ENCODE peak calls at places on chromosomes 1 and 21, in five cellular contexts. O is HS-5, Q is Right ventricle myocardium superior, L is activated T-helper 1 cell treated with Interleukin-2 at 50 U/mL for 16 hours, Y is GM10248. N is an unnamed sample.

GRCh38 chr1:150874455-150875196 is 1.8 kb downstream of the ARNT start:
- DNase-seq in O (no peak), Q (no peak), L (no peak), Y (no peak), N (no peak)

GRCh38 chr1:119347858-119348257 is 20.7 kb upstream of the HAO2 start:
- DNase-seq in O (peak), Q (no peak), L (no peak), Y (peak), N (no peak)

GRCh38 chr21:43289966-43290365 is 121.2 kb downstream of the CRYAA start:
- DNase-seq in O (no peak), Q (peak), L (no peak), Y (no peak), N (no peak)

GRCh38 chr1:54768093-54768492 is 3.8 kb upstream of the PARS2 start:
- DNase-seq in O (no peak), Q (no peak), L (no peak), Y (no peak), N (no peak)

GRCh38 chr1:24236170-24237045 is 49.3 kb upstream of the IFNLR1 start:
- DNase-seq in O (peak), Q (no peak), L (no peak), Y (peak), N (peak)

GRCh38 chr1:190365283-190365682 is 112.4 kb downstream of the BRINP3 start:
- DNase-seq in O (no peak), Q (no peak), L (no peak), Y (no peak), N (no peak)

GRCh38 chr1:70358921-70359564 is 4.5 kb upstream of the ANKRD13C start:
- DNase-seq in O (no peak), Q (no peak), L (no peak), Y (peak), N (no peak)

GRCh38 chr1:1208713-1209433 is 2.5 kb upstream of the TNFRSF18 start:
- DNase-seq in O (no peak), Q (no peak), L (no peak), Y (peak), N (peak)

GRCh38 chr1:93000291-93000690 is 39.0 kb upstream of the DIPK1A start:
- DNase-seq in O (no peak), Q (no peak), L (no peak), Y (no peak), N (no peak)

GRCh38 chr1:87024936-87025537 is 110.6 kb downstream of the HS2ST1 start:
- DNase-seq in O (peak), Q (no peak), L (no peak), Y (peak), N (no peak)

GRCh38 chr1:173205146-173206051 is 1.7 kb downstream of the TNFSF4 start:
- DNase-seq in O (no peak), Q (no peak), L (no peak), Y (no peak), N (no peak)

GRCh38 chr1:170357750-170358149 is 174.2 kb upstream of the GORAB start:
- DNase-seq in O (no peak), Q (no peak), L (no peak), Y (no peak), N (no peak)

GRCh38 chr21:45386336-45386727 is 18.6 kb upstream of the COL18A1 start:
- DNase-seq in O (no peak), Q (peak), L (no peak), Y (no peak), N (peak)

GRCh38 chr1:108028841-108029401 is 63.9 kb upstream of the VAV3 start:
- DNase-seq in O (no peak), Q (no peak), L (no peak), Y (no peak), N (no peak)

GRCh38 chr1:225747566-225747965 is 30.1 kb upstream of the SRP9 start:
- DNase-seq in O (no peak), Q (no peak), L (no peak), Y (no peak), N (no peak)

GRCh38 chr1:190679032-190679431 is 201.4 kb upstream of the BRINP3 start:
- DNase-seq in O (no peak), Q (no peak), L (no peak), Y (no peak), N (no peak)

GRCh38 chr1:89719502-89720306 is 86.8 kb downstream of the LRRC8C start:
- DNase-seq in O (no peak), Q (no peak), L (no peak), Y (peak), N (no peak)

GRCh38 chr21:29072873-29073221 is 601 bp downstream of the CCT8 start:
- DNase-seq in O (no peak), Q (no peak), L (no peak), Y (no peak), N (no peak)

GRCh38 chr21:38129711-38130110 is 127.1 kb upstream of the KCNJ15 start:
- DNase-seq in O (no peak), Q (no peak), L (no peak), Y (no peak), N (no peak)

GRCh38 chr1:3749512-3749911 is 2.7 kb upstream of the CCDC27 start:
- DNase-seq in O (no peak), Q (no peak), L (no peak), Y (no peak), N (no peak)

GRCh38 chr1:217482356-217483102 is 148.4 kb downstream of the GPATCH2 start:
- DNase-seq in O (peak), Q (no peak), L (no peak), Y (peak), N (no peak)

GRCh38 chr1:21229246-21230000 is 52.7 kb upstream of the EIF4G3 start:
- DNase-seq in O (peak), Q (no peak), L (no peak), Y (no peak), N (no peak)

GRCh38 chr1:7302126-7302525 is 469.0 kb upstream of the VAMP3 start:
- DNase-seq in O (no peak), Q (no peak), L (no peak), Y (no peak), N (no peak)

GRCh38 chr1:79362470-79362869 is 355.9 kb upstream of the ADGRL4 start:
- DNase-seq in O (no peak), Q (no peak), L (no peak), Y (no peak), N (no peak)

GRCh38 chr1:22875851-22876250 is 96.8 kb downstream of the LACTBL1 start:
- DNase-seq in O (no peak), Q (no peak), L (no peak), Y (no peak), N (no peak)

GRCh38 chr21:33396966-33397365 is 6.2 kb upstream of the IFNGR2 start:
- DNase-seq in O (no peak), Q (peak), L (no peak), Y (no peak), N (no peak)

GRCh38 chr1:99595441-99595840 is 50.5 kb upstream of the PALMD start:
- DNase-seq in O (no peak), Q (no peak), L (no peak), Y (no peak), N (no peak)

N was measured in posterior vena cava.